ENCODE peak calls at places on chromosome 15, in five cellular contexts. I, W, O, M and X are unnamed samples.

GRCh38 chr15:69573815-69574472 is 121.3 kb downstream of the RPLP1 start:
- DNase-seq in W (no peak), M (no peak), O (no peak), I (no peak), X (no peak)

GRCh38 chr15:92877000-92877399 is 23.1 kb upstream of the CHD2 start:
- DNase-seq in I (no peak), M (no peak), W (no peak), O (no peak), X (no peak)

GRCh38 chr15:70856884-70857546 is 3.1 kb upstream of the LARP6 start:
- DNase-seq in M (no peak), I (peak), W (no peak), O (no peak), X (no peak)

GRCh38 chr15:31236184-31237041 is 90.2 kb upstream of the KLF13 start:
- DNase-seq in O (no peak), I (peak), W (no peak), M (no peak), X (no peak)

GRCh38 chr15:78420766-78421165 is 17.2 kb upstream of the IREB2 start:
- DNase-seq in M (no peak), I (no peak), O (no peak), W (no peak), X (no peak)

GRCh38 chr15:28977377-28978010 is 91.7 kb downstream of the APBA2 start:
- DNase-seq in O (no peak), M (no peak), I (peak), W (no peak), X (no peak)

GRCh38 chr15:96093063-96093462 is 237.4 kb upstream of the NR2F2 start:
- DNase-seq in O (no peak), M (no peak), I (peak), W (no peak), X (no peak)

GRCh38 chr15:81106560-81106959 is 27.5 kb upstream of the CFAP161 start:
- DNase-seq in I (peak), O (peak), M (no peak), W (peak), X (peak)

GRCh38 chr15:38587214-38587613 is 22.6 kb upstream of the RASGRP1 start:
- DNase-seq in W (no peak), M (no peak), I (no peak), O (no peak), X (no peak)

GRCh38 chr15:100020181-100020580 is 286.9 kb upstream of the LYSMD4 start:
- DNase-seq in O (no peak), M (no peak), W (no peak), I (no peak), X (no peak)

GRCh38 chr15:39248204-39248603 is 332.7 kb upstream of the THBS1 start:
- DNase-seq in W (no peak), M (no peak), O (no peak), I (peak), X (no peak)

GRCh38 chr15:41908681-41909461 is 15.0 kb upstream of the SPTBN5 start:
- DNase-seq in O (no peak), I (no peak), W (no peak), M (no peak), X (no peak)

GRCh38 chr15:77775851-77776250 is 143.1 kb upstream of the LINGO1 start:
- DNase-seq in M (no peak), O (no peak), W (no peak), I (no peak), X (no peak)

GRCh38 chr15:89406756-89407650 is 72.4 kb upstream of the POLG start:
- DNase-seq in I (peak), W (no peak), O (no peak), M (no peak), X (no peak)